ENCODE peak calls at places on chromosomes 3 and 15, in seven cellular contexts. S is ovary, G is H9, X is A549, R is ascending aorta, W is OCI-LY7, K is adrenal gland. M is an unnamed sample.

GRCh38 chr3:71127463-71128243 is 455.9 kb downstream of the FOXP1 start:
- DNase-seq in X (no peak), S (no peak), K (no peak), R (no peak), G (no peak), W (peak), M (peak)

GRCh38 chr15:84151205-84151931 is 84.2 kb upstream of the GOLGA6L4 start:
- DNase-seq in R (no peak), W (no peak), X (no peak), G (no peak), K (no peak), S (peak), M (no peak)

GRCh38 chr15:47332481-47332880 is 384.8 kb upstream of the SEMA6D start:
- DNase-seq in G (no peak), S (no peak), K (no peak), R (no peak), W (no peak), X (no peak), M (peak)

GRCh38 chr15:62649793-62650420 is 392.6 kb upstream of the TPM1 start:
- DNase-seq in R (no peak), K (peak), X (no peak), G (no peak), S (no peak), W (no peak), M (peak)

GRCh38 chr3:197520311-197521276 is 35.2 kb downstream of the BDH1 start:
- DNase-seq in G (peak), K (no peak), S (no peak), W (no peak), X (peak), R (no peak), M (peak)

GRCh38 chr3:83769791-83770663 is 1188.8 kb upstream of the CADM2 start:
- DNase-seq in S (no peak), G (peak), W (no peak), R (no peak), K (no peak), X (no peak), M (no peak)

GRCh38 chr15:65954289-65954741 is 85.0 kb downstream of the RAB11A start:
- DNase-seq in W (peak), S (no peak), R (no peak), K (no peak), X (no peak), G (peak), M (no peak)

GRCh38 chr15:85785887-85786777 is 8.6 kb downstream of the KLHL25 start:
- DNase-seq in S (peak), X (peak), K (peak), G (no peak), W (no peak), R (no peak), M (peak)

GRCh38 chr15:78873796-78874761 is 1.4 kb downstream of the MORF4L1 start:
- DNase-seq in S (peak), W (peak), R (no peak), X (no peak), G (no peak), K (peak), M (no peak)

GRCh38 chr3:149273096-149273751 is 51.6 kb upstream of the CP start:
- DNase-seq in S (no peak), K (peak), W (peak), G (peak), R (no peak), X (peak), M (peak)

GRCh38 chr15:76100361-76100760 is 40.6 kb downstream of the TMEM266 start:
- DNase-seq in X (no peak), S (no peak), K (peak), G (no peak), W (no peak), R (no peak), M (no peak)

GRCh38 chr15:73225358-73226015 is 143.3 kb downstream of the HCN4 start:
- DNase-seq in S (no peak), W (no peak), K (no peak), X (no peak), G (peak), R (no peak), M (no peak)

GRCh38 chr15:28123408-28124023 is 24.4 kb upstream of the OCA2 start:
- DNase-seq in G (peak), R (peak), S (peak), X (peak), W (peak), K (peak), M (peak)

GRCh38 chr3:126057936-126058335 is 26.0 kb downstream of the SLC41A3 start:
- DNase-seq in X (no peak), W (no peak), K (no peak), R (no peak), S (no peak), G (no peak), M (no peak)

GRCh38 chr3:81300324-81300927 is 461.0 kb downstream of the GBE1 start:
- DNase-seq in R (no peak), X (no peak), W (no peak), K (no peak), G (no peak), S (no peak), M (no peak)

GRCh38 chr15:90062023-90062728 is 40.1 kb downstream of the IDH2 start:
- DNase-seq in K (peak), X (no peak), R (no peak), S (peak), W (peak), G (peak), M (peak)

DNA sequence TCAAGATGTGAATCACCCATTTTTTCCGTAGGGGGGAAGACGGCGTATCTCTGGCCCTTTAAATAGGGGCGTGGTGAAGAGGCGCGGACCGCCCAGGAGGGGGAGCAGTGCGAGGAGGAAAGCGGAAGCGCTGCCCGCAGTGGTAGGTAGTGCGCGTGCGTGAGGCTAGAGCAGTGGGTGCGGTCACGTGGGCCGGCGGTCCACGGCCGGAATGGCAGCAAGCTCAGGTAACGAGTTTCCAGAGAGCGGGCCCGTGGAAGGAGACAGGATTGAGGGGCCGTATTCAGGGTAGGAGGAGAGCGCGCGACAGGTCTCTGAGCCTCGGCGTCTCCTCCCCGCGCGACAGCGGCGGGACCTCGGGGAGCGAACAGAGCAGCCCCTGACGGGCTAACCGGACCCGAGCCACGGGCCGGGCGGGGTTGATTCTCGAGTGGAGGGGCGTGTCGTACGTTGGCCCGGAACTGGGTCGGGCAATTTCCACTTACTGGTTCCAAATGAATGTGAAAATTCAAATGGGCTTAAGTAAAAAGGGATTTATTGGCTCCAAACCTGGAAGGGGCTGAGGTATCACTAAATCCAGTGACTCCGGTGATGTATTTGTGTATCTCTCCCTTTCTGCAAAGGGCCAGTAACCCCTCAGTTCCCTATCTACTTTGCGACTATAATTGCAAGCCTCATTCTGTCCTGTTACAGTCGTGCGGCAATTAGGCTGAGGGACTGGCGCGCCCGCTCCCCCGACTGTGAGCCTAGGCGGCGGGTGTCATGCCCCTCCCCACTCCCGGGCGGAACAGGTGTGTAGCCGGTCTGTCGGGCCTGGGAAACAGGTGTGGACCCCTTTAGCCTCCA is at the start of gene VPS8:
- DNase-seq in X (peak), R (peak), K (peak), G (peak), W (peak), S (peak), M (peak)
- H3K27ac ChIP-seq in X (peak), R (peak), K (peak), G (no peak), W (peak), S (peak), M (peak)

GRCh38 chr3:146747928-146748327 is 142.8 kb upstream of the PLSCR5 start:
- DNase-seq in S (no peak), X (no peak), G (no peak), W (no peak), K (no peak), R (no peak), M (peak)
- TF ChIP-seq CTCF in S (no peak), X (no peak), G (peak), W (no peak), K (no peak), R (peak), M (peak)

GRCh38 chr3:19399836-19400235 is 251.5 kb downstream of the KCNH8 start:
- DNase-seq in S (no peak), G (no peak), R (no peak), K (no peak), X (no peak), W (no peak), M (no peak)

GRCh38 chr3:19392146-19392545 is 243.8 kb downstream of the KCNH8 start:
- DNase-seq in W (no peak), S (no peak), R (no peak), G (no peak), K (no peak), X (no peak), M (no peak)

GRCh38 chr3:19399356-19399755 is 251.0 kb downstream of the KCNH8 start:
- DNase-seq in X (no peak), K (no peak), S (no peak), W (no peak), R (no peak), G (no peak), M (no peak)

GRCh38 chr3:19394946-19395345 is 246.6 kb downstream of the KCNH8 start:
- DNase-seq in W (no peak), S (no peak), K (no peak), R (no peak), X (no peak), G (no peak), M (no peak)

DNA sequence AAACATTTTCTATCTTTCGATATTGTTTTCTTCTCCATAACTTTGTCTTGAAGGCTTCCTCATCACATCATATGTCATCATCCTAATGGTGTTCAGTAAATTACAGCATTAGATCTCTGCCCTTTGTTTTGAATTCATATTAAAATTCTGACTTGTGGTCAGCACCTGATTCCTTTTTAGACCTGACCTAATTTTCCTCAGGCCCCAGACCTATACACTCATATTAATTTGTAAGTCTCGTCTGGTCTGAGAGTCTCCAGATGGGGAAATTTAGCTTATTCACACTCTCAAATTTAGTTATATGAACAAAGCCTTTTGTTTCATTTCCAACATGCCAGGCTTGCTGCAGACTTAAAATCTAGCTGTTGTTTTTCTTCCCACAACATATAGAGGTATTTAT is 248.4 kb downstream of the KCNH8 start:
- DNase-seq in W (no peak), R (no peak), S (no peak), G (no peak), K (no peak), X (no peak), M (no peak)
- H3K27ac ChIP-seq in W (no peak), R (no peak), S (no peak), G (no peak), K (no peak), X (no peak), M (no peak)

GRCh38 chr3:42228796-42229195 is 37.2 kb downstream of the CCK start:
- DNase-seq in R (no peak), X (peak), W (peak), S (no peak), G (no peak), K (no peak), M (no peak)
- TF ChIP-seq CTCF in R (no peak), X (peak), W (peak), S (no peak), G (peak), K (no peak), M (peak)

DNA sequence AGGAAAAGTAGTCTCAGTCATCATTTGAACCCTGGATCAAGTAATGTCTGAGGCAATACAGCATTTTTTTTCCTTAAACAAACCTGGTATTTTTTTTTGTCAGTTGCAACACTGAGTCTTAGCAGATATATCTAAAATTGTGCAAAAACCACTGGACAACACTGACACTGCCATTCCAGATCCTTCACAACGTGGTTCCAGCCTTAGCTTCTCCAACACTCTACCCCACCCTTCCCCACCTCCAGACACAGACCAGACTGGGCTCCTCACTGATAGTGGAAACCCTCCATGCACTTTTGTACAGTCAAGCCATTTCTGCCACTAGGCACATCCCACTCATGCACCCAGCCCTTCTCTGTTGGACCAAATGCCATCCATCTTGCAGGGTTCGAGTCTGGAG is 199.6 kb upstream of the CTNNB1 start:
- DNase-seq in G (no peak), R (no peak), K (no peak), X (no peak), S (no peak), W (no peak), M (no peak)
- H3K27ac ChIP-seq in G (no peak), R (peak), K (no peak), X (no peak), S (no peak), W (no peak), M (no peak)

DNA sequence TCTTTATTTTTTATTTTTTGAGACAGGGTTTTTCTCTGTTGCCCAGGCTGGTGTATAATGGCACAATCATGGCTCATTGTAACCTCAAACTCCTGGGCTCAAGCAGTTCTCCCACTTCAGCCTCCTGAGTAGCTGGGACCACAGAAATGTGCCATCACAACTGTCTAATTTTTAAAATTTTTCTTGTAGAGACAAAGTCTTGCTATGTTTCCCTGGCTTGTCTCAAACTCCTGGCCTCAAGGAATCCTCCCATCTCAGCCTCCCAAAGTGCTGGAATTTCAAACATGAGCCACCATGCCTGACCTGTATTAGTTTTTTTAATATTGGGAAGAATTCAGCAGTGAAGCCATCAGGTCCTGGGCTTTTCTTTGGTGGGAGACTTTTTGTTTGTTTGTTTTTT is 13.6 kb upstream of the CLDN11 start:
- DNase-seq in R (no peak), W (no peak), G (no peak), X (no peak), K (no peak), S (no peak), M (no peak)
- TF ChIP-seq CTCF in R (no peak), W (no peak), G (no peak), X (no peak), K (no peak), S (no peak), M (no peak)

GRCh38 chr3:152491922-152492321 is 223.2 kb downstream of the MBNL1 start:
- DNase-seq in K (no peak), G (no peak), X (no peak), W (no peak), S (no peak), R (no peak), M (no peak)

GRCh38 chr3:152497457-152497856 is 228.7 kb downstream of the MBNL1 start:
- DNase-seq in K (no peak), X (no peak), S (no peak), W (no peak), R (no peak), G (no peak), M (no peak)

GRCh38 chr3:152496716-152497115 is 228.0 kb downstream of the MBNL1 start:
- DNase-seq in G (no peak), X (no peak), S (no peak), R (no peak), K (no peak), W (no peak), M (peak)

GRCh38 chr3:152499796-152500385 is 231.2 kb downstream of the MBNL1 start:
- DNase-seq in K (no peak), W (no peak), X (no peak), R (no peak), G (no peak), S (no peak), M (no peak)

DNA sequence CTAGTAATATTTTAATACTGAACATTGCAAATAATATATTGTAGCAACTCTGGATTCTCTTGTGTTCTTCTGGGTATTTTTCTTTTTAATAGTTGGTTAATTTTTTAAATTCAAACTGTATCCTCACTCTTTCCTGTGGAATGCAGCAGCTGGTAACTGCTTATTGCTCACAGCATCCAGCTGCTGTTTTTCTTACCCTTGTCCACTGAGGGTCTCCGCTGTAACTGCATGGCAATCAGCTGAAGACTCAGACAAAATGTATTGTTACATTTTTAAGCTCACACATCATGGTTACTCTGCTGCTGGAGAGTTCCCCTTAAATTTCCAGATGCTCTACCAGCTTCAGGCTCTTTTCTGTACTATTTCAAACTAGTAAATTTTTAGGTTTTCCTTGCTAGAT is 227.6 kb downstream of the MBNL1 start:
- DNase-seq in R (no peak), G (no peak), K (no peak), X (no peak), W (no peak), S (no peak), M (no peak)
- H3K27ac ChIP-seq in R (no peak), G (no peak), K (no peak), X (no peak), W (no peak), S (no peak), M (no peak)

GRCh38 chr3:192128922-192129321 is 598.4 kb downstream of the FGF12 start:
- DNase-seq in G (no peak), S (no peak), X (no peak), W (peak), K (no peak), R (no peak), M (no peak)

GRCh38 chr3:192129586-192129985 is 597.8 kb downstream of the FGF12 start:
- DNase-seq in S (no peak), G (no peak), R (no peak), X (no peak), K (no peak), W (no peak), M (no peak)

GRCh38 chr3:192128060-192128459 is 599.3 kb downstream of the FGF12 start:
- DNase-seq in X (no peak), K (no peak), G (no peak), W (no peak), R (no peak), S (no peak), M (no peak)

GRCh38 chr3:192133271-192133670 is 594.1 kb downstream of the FGF12 start:
- DNase-seq in R (no peak), W (no peak), K (no peak), S (no peak), G (no peak), X (no peak), M (no peak)

GRCh38 chr3:192130534-192131132 is 596.7 kb downstream of the FGF12 start:
- DNase-seq in S (no peak), X (peak), G (peak), W (peak), K (peak), R (no peak), M (peak)
- TF ChIP-seq CTCF in S (no peak), X (peak), G (peak), W (peak), K (peak), R (peak), M (peak)

GRCh38 chr15:60364306-60364924 is 33.4 kb downstream of the ANXA2 start:
- DNase-seq in X (no peak), K (no peak), S (no peak), G (no peak), R (no peak), W (no peak), M (no peak)
- H3K27ac ChIP-seq in X (peak), K (peak), S (no peak), G (no peak), R (peak), W (no peak), M (peak)